ENCODE peak calls at places on chromosomes 5 and 9, in four cellular contexts. A, Z, C and K are unnamed samples.

GRCh38 chr5:142725231-142726187 is 39.6 kb upstream of the FGF1 start:
- DNase-seq in A (no peak), Z (no peak), C (no peak), K (no peak)

GRCh38 chr5:40292006-40292405 is 387.7 kb upstream of the PTGER4 start:
- DNase-seq in A (no peak), Z (no peak), C (no peak), K (no peak)

GRCh38 chr5:149656576-149657182 is 73.4 kb upstream of the PPARGC1B start:
- DNase-seq in A (no peak), Z (peak), C (no peak), K (peak)

GRCh38 chr5:116930628-116931027 is 356.0 kb upstream of the SEMA6A start:
- DNase-seq in A (no peak), Z (no peak), C (no peak), K (no peak)

GRCh38 chr5:115321309-115321708 is 24.9 kb upstream of the CCDC112 start:
- DNase-seq in A (no peak), Z (no peak), C (no peak), K (no peak)

GRCh38 chr5:2303391-2304100 is 420.8 kb upstream of the IRX4 start:
- DNase-seq in A (no peak), Z (no peak), C (no peak), K (no peak)

GRCh38 chr9:13266172-13266571 is 13.3 kb downstream of the MPDZ start:
- DNase-seq in A (no peak), Z (no peak), C (no peak), K (no peak)

GRCh38 chr5:109877670-109878045 is 187.9 kb downstream of the MAN2A1 start:
- DNase-seq in A (no peak), Z (no peak), C (no peak), K (no peak)

GRCh38 chr9:116646661-116647514 is 40.2 kb upstream of the TRIM32 start:
- DNase-seq in A (no peak), Z (no peak), C (no peak), K (no peak)

GRCh38 chr5:72746736-72747135 is 69.7 kb upstream of the TNPO1 start:
- DNase-seq in A (no peak), Z (no peak), C (no peak), K (no peak)

GRCh38 chr9:90848866-90849265 is 47.2 kb downstream of the SYK start:
- DNase-seq in A (no peak), Z (no peak), C (no peak), K (no peak)

GRCh38 chr5:172575816-172576215 is 65.2 kb upstream of the NEURL1B start:
- DNase-seq in A (no peak), Z (no peak), C (no peak), K (no peak)

GRCh38 chr9:78032599-78033457 is 1.2 kb upstream of the GNAQ start:
- DNase-seq in A (no peak), Z (no peak), C (no peak), K (no peak)

GRCh38 chr9:12785251-12785880 is 10.5 kb downstream of the LURAP1L start:
- DNase-seq in A (no peak), Z (no peak), C (peak), K (no peak)

GRCh38 chr9:88322906-88323566 is 65.2 kb upstream of the SPIN1 start:
- DNase-seq in A (no peak), Z (no peak), C (no peak), K (no peak)

GRCh38 chr9:93908591-93909241 is 46.4 kb downstream of the BARX1 start:
- DNase-seq in A (no peak), Z (no peak), C (no peak), K (no peak)

GRCh38 chr5:38259062-38259857 is 901 bp downstream of the EGFLAM start:
- DNase-seq in A (no peak), Z (no peak), C (no peak), K (no peak)

GRCh38 chr5:17343675-17344074 is 126.2 kb downstream of the BASP1 start:
- DNase-seq in A (no peak), Z (no peak), C (no peak), K (peak)

GRCh38 chr5:142327111-142327842 is 2.5 kb upstream of the SPRY4 start:
- DNase-seq in A (no peak), Z (no peak), C (no peak), K (no peak)

GRCh38 chr9:8924529-8924928 is 1125.0 kb upstream of the DMAC1 start:
- DNase-seq in A (no peak), Z (no peak), C (no peak), K (no peak)

GRCh38 chr9:68895741-68896478 is 118.0 kb downstream of the PRKACG start:
- DNase-seq in A (no peak), Z (no peak), C (no peak), K (peak)

GRCh38 chr5:105163547-105163946 is 1601.0 kb upstream of the NUDT12 start:
- DNase-seq in A (no peak), Z (no peak), C (no peak), K (no peak)

GRCh38 chr9:70403618-70404025 is 10.8 kb downstream of the KLF9 start:
- DNase-seq in A (no peak), Z (no peak), C (peak), K (no peak)

GRCh38 chr9:113484258-113484730 is 20.8 kb downstream of the RGS3 start:
- DNase-seq in A (no peak), Z (no peak), C (no peak), K (no peak)

GRCh38 chr5:95631991-95632675 is 12.2 kb downstream of the GPR150 start:
- DNase-seq in A (no peak), Z (no peak), C (no peak), K (peak)

GRCh38 chr9:89604463-89605180 is at the start of gene GADD45G:
- DNase-seq in A (peak), Z (peak), C (peak), K (peak)

GRCh38 chr5:159947708-159948358 is 31.6 kb downstream of the ADRA1B start:
- DNase-seq in A (no peak), Z (no peak), C (no peak), K (no peak)

GRCh38 chr5:131225282-131225974 is 38.4 kb upstream of the CDC42SE2 start:
- DNase-seq in A (no peak), Z (no peak), C (no peak), K (no peak)

GRCh38 chr9:28037968-28038367 is 464.7 kb upstream of the C9orf72 start:
- DNase-seq in A (no peak), Z (no peak), C (no peak), K (no peak)

GRCh38 chr9:95381243-95381642 is 63.7 kb upstream of the FANCC start:
- DNase-seq in A (no peak), Z (no peak), C (no peak), K (no peak)

GRCh38 chr5:36530249-36530648 is 76.2 kb upstream of the SLC1A3 start:
- DNase-seq in A (no peak), Z (no peak), C (no peak), K (no peak)

GRCh38 chr9:71966601-71967000 is 55.2 kb downstream of the C9orf85 start:
- DNase-seq in A (no peak), Z (no peak), C (no peak), K (no peak)

GRCh38 chr5:142472306-142472951 is 147.6 kb upstream of the SPRY4 start:
- DNase-seq in A (no peak), Z (no peak), C (no peak), K (no peak)

DNA sequence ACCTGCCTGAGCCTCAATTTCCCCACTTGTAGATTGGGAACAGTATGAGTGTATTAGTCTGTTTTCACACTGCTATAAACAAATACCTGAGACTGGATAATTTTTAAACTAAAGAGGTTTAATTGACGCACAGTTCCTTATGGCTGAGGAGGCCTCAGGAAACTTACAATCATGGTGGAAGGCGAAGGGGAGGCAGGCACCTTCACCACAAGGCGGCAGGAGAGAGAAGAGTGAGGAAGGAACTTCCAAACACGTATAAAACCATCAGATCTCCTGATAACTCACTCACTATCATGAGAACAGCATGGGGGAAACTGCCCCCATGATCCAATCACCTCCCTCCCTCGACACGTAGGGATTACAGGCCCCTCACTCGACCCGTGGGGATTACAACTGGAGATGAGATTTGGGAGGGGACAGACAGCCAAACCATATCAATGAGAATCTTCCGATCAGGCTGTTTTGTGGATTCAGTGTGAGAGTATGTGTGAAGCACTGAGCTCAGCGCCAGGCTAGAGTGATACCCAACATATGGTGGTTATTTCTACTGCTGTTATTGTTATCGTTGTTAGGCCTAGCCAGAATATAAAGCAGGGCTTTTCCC is 14.6 kb upstream of the LMX1B start:
- DNase-seq in A (no peak), Z (no peak), C (no peak), K (no peak)
- TF ChIP-seq CTCF in A (no peak), Z (peak), C (no peak), K (no peak)

GRCh38 chr9:86500667-86501435 is 146.6 kb upstream of the TUT7 start:
- DNase-seq in A (no peak), Z (no peak), C (no peak), K (no peak)
- TF ChIP-seq CTCF in A (no peak), Z (no peak), C (no peak), K (no peak)

GRCh38 chr5:138595396-138595795 is 20.2 kb upstream of the HSPA9 start:
- DNase-seq in A (no peak), Z (no peak), C (no peak), K (no peak)
- TF ChIP-seq CTCF in A (no peak), Z (peak), C (peak), K (peak)

GRCh38 chr9:106962105-106962504 is 99.1 kb downstream of the ZNF462 start:
- DNase-seq in A (no peak), Z (no peak), C (no peak), K (no peak)
- TF ChIP-seq CTCF in A (no peak), Z (no peak), C (no peak), K (no peak)

DNA sequence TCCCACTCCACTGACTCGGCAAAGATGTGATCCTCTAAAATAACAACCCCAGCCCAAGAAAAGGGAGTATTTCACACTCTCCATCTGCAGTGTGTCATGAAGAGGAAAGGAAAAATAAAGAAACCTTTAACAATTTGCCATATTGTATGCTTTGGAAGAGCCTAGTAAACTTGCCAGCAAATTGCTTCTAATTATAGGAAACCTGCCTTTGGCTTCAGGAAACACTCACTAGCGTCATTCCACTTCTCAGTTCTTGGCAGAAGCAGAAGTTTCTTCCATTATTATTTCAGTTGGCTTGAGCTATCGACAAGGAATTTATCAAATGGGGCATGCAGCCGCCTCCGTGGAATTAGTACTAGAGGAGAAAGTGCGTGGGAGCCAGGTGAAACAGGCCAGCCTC is 303.1 kb downstream of the NSG2 start:
- DNase-seq in A (no peak), Z (no peak), C (no peak), K (no peak)
- TF ChIP-seq CTCF in A (no peak), Z (no peak), C (no peak), K (no peak)

GRCh38 chr5:147878066-147878748 is at the start of gene SCGB3A2:
- DNase-seq in A (no peak), Z (no peak), C (no peak), K (no peak)

GRCh38 chr5:147882586-147883313 is 4.2 kb downstream of the SCGB3A2 start:
- DNase-seq in A (no peak), Z (no peak), C (no peak), K (no peak)

GRCh38 chr5:147880461-147880860 is 1.9 kb downstream of the SCGB3A2 start:
- DNase-seq in A (no peak), Z (no peak), C (no peak), K (no peak)

GRCh38 chr5:147876626-147877025 is 1.9 kb upstream of the SCGB3A2 start:
- DNase-seq in A (no peak), Z (no peak), C (no peak), K (no peak)

DNA sequence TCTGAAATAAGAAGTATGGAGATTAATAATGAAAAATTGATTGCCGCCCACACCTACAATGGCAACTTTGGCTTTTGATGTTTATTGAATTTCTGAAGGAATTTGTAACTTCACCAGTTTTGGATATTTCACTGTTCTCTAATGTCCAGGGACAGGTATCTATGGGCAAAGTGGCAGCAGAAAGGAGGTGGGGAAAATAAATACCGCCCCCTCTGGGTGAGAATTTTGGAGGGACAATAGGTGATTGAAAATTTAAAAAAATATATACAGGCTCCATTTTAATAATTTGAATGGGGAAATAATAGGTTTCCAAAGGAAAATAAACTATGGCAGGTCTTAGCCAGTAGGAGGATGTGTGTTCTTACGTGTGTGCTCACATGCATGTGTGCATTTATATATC is 1.3 kb downstream of the SCGB3A2 start:
- DNase-seq in A (no peak), Z (no peak), C (no peak), K (no peak)
- TF ChIP-seq CTCF in A (peak), Z (no peak), C (no peak), K (no peak)

GRCh38 chr5:176187276-176188062 is 50.8 kb upstream of the SIMC1 start:
- DNase-seq in A (no peak), Z (no peak), C (no peak), K (no peak)
- TF ChIP-seq CTCF in A (no peak), Z (no peak), C (no peak), K (no peak)

GRCh38 chr9:37407468-37407867 is 15.0 kb upstream of the GRHPR start:
- DNase-seq in A (no peak), Z (no peak), C (no peak), K (no peak)
- TF ChIP-seq CTCF in A (peak), Z (peak), C (no peak), K (no peak)

GRCh38 chr5:90560771-90561170 is 2.2 kb downstream of the ADGRV1 start:
- DNase-seq in A (no peak), Z (no peak), C (no peak), K (no peak)

GRCh38 chr5:90565491-90565890 is 6.9 kb downstream of the ADGRV1 start:
- DNase-seq in A (no peak), Z (no peak), C (no peak), K (no peak)

GRCh38 chr5:90562331-90562730 is 3.7 kb downstream of the ADGRV1 start:
- DNase-seq in A (no peak), Z (no peak), C (no peak), K (no peak)

GRCh38 chr5:90561766-90562165 is 3.2 kb downstream of the ADGRV1 start:
- DNase-seq in A (no peak), Z (no peak), C (no peak), K (no peak)

GRCh38 chr5:90563161-90563560 is 4.6 kb downstream of the ADGRV1 start:
- DNase-seq in A (no peak), Z (no peak), C (no peak), K (no peak)
- TF ChIP-seq CTCF in A (no peak), Z (no peak), C (no peak), K (no peak)